ENCODE peak calls at places on chromosomes 16 and 17, in nine cellular contexts. N is HT1080; P is NCI-H1092; K is amniotic stem cell; R is fibroblast of the aortic adventitia; D is posterior vena cava; T is NCI-H1694 treated with DMSO at 0.1 percent for 48 hours; G is stimulated activated CD4-positive, alpha-beta T cell treated with anti-CD3 and anti-CD28 coated beads, Interleukin-2, amount 100 ng/mL, for 24 hours; Q is COR-L47. Z is an unnamed sample.

GRCh38 chr17:2701996-2702741 is 9.4 kb downstream of the CLUH start:
- DNase-seq in K (no peak), N (no peak), Q (no peak), G (no peak), P (no peak), R (no peak), D (peak), T (no peak), Z (peak)

GRCh38 chr17:71764507-71764906 is 356.3 kb upstream of the SOX9 start:
- DNase-seq in R (no peak), N (peak), K (no peak), Q (no peak), D (no peak), G (no peak), P (no peak), T (no peak), Z (no peak)

GRCh38 chr17:29243792-29244191 is 2.9 kb upstream of the CRYBA1 start:
- DNase-seq in R (no peak), T (no peak), P (no peak), N (no peak), K (no peak), D (no peak), Q (no peak), G (no peak), Z (no peak)

GRCh38 chr17:51373489-51374194 is 113.3 kb downstream of the UTP18 start:
- DNase-seq in N (no peak), Q (no peak), D (no peak), R (no peak), P (no peak), G (no peak), K (no peak), T (no peak), Z (no peak)

GRCh38 chr17:76710863-76711611 is at the start of gene MXRA7:
- DNase-seq in G (peak), R (peak), K (no peak), T (no peak), Q (peak), P (peak), N (peak), D (peak), Z (peak)

GRCh38 chr16:52621651-52622050 is 74.7 kb upstream of the TOX3 start:
- DNase-seq in P (no peak), R (no peak), D (no peak), K (no peak), T (no peak), Q (no peak), G (no peak), N (no peak), Z (no peak)

GRCh38 chr17:39224778-39225307 is 902 bp downstream of the STAC2 start:
- DNase-seq in D (no peak), G (no peak), R (no peak), K (no peak), N (no peak), P (no peak), Q (no peak), T (no peak), Z (no peak)

GRCh38 chr17:63700528-63701441 is 860 bp upstream of the LIMD2 start:
- DNase-seq in K (no peak), N (no peak), G (peak), T (peak), Q (peak), D (peak), P (peak), R (no peak), Z (peak)

GRCh38 chr16:2205967-2206313 is 686 bp downstream of the MLST8 start:
- DNase-seq in D (no peak), K (no peak), T (no peak), Q (no peak), R (no peak), N (no peak), P (no peak), G (no peak), Z (no peak)

GRCh38 chr16:83785455-83785854 is 22.3 kb upstream of the HSBP1 start:
- DNase-seq in T (no peak), N (no peak), R (no peak), D (no peak), P (no peak), Q (no peak), G (no peak), K (no peak), Z (no peak)

GRCh38 chr16:85234310-85235235 is 122.3 kb upstream of the CIBAR2 start:
- DNase-seq in P (no peak), K (no peak), T (peak), G (no peak), D (peak), R (peak), Q (no peak), N (no peak), Z (peak)

GRCh38 chr16:57092786-57093301 is 461 bp downstream of the CPNE2 start:
- DNase-seq in R (no peak), K (no peak), P (no peak), D (no peak), Q (no peak), T (peak), G (peak), N (no peak), Z (peak)

GRCh38 chr17:42387221-42387657 is 1.0 kb downstream of the STAT3 start:
- DNase-seq in Q (peak), P (no peak), R (peak), D (no peak), K (no peak), N (peak), G (no peak), T (no peak), Z (no peak)

GRCh38 chr17:29138184-29138955 is 41.8 kb downstream of the MYO18A start:
- DNase-seq in R (no peak), K (no peak), P (no peak), N (peak), D (no peak), T (no peak), G (peak), Q (no peak), Z (no peak)

GRCh38 chr17:76549215-76549518 is 9.3 kb downstream of the PRCD start:
- DNase-seq in Q (no peak), P (no peak), K (no peak), G (no peak), D (no peak), N (no peak), R (no peak), T (no peak), Z (no peak)

GRCh38 chr16:57944961-57945739 is 25.8 kb downstream of the CNGB1 start:
- DNase-seq in G (no peak), K (no peak), Q (no peak), T (no peak), P (no peak), N (no peak), D (no peak), R (no peak), Z (no peak)

Z was measured in upper lobe of right lung.